ENCODE peak calls at places on chromosomes 5 and 9, in ten cellular contexts. P is fibroblast of mammary gland, N is GM23248, A is hepatocyte, U is NCI-H1930, D is Calu3, F is hepatic stellate cell, T is T-helper 1 cell, W is NCI-H1105, I is AG10803. L is an unnamed sample.

GRCh38 chr9:35935755-35936509 is 22.0 kb downstream of the OR2S2 start:
- DNase-seq in P (peak), N (peak), A (no peak), U (no peak), D (no peak), F (peak), T (no peak), W (no peak), I (peak), L (no peak)

GRCh38 chr9:132006657-132007370 is 72.9 kb downstream of the MED27 start:
- DNase-seq in P (peak), N (no peak), A (no peak), U (peak), D (no peak), F (no peak), T (no peak), W (peak), I (peak), L (no peak)

GRCh38 chr5:168575391-168576372 is 3.5 kb downstream of the PANK3 start:
- DNase-seq in P (no peak), N (peak), A (no peak), U (no peak), D (no peak), F (no peak), T (no peak), W (no peak), I (no peak), L (no peak)

GRCh38 chr5:60718186-60718892 is 18.4 kb upstream of the DEPDC1B start:
- DNase-seq in P (no peak), N (no peak), A (no peak), U (no peak), D (no peak), F (no peak), T (no peak), W (no peak), I (no peak), L (no peak)

GRCh38 chr5:171386861-171387254 is 791 bp upstream of the NPM1 start:
- DNase-seq in P (no peak), N (no peak), A (peak), U (no peak), D (peak), F (peak), T (no peak), W (no peak), I (no peak), L (no peak)

GRCh38 chr5:177300236-177300880 is 3.2 kb downstream of the RAB24 start:
- DNase-seq in P (peak), N (peak), A (peak), U (no peak), D (peak), F (peak), T (peak), W (no peak), I (peak), L (peak)

GRCh38 chr5:150486402-150487198 is 21.3 kb upstream of the NDST1 start:
- DNase-seq in P (peak), N (peak), A (peak), U (no peak), D (peak), F (no peak), T (peak), W (no peak), I (peak), L (peak)

GRCh38 chr5:40165789-40166728 is 513.7 kb upstream of the PTGER4 start:
- DNase-seq in P (peak), N (no peak), A (no peak), U (no peak), D (no peak), F (no peak), T (no peak), W (no peak), I (peak), L (peak)

GRCh38 chr9:125435776-125436612 is 174.4 kb downstream of the GAPVD1 start:
- DNase-seq in P (no peak), N (no peak), A (no peak), U (no peak), D (no peak), F (no peak), T (no peak), W (no peak), I (no peak), L (peak)

GRCh38 chr5:179128976-179129375 is 68.8 kb downstream of the ZNF354C start:
- DNase-seq in P (no peak), N (no peak), A (no peak), U (no peak), D (no peak), F (no peak), T (no peak), W (no peak), I (no peak), L (no peak)

GRCh38 chr9:94110821-94111252 is 26.6 kb downstream of the PTPDC1 start:
- DNase-seq in P (peak), N (peak), A (peak), U (no peak), D (no peak), F (peak), T (no peak), W (no peak), I (peak), L (no peak)

GRCh38 chr5:95922798-95923197 is 38.9 kb downstream of the ELL2 start:
- DNase-seq in P (no peak), N (no peak), A (no peak), U (no peak), D (no peak), F (no peak), T (no peak), W (no peak), I (no peak), L (no peak)

GRCh38 chr9:5515261-5515650 is 4.9 kb downstream of the PDCD1LG2 start:
- DNase-seq in P (no peak), N (no peak), A (no peak), U (no peak), D (no peak), F (no peak), T (no peak), W (no peak), I (no peak), L (no peak)